ENCODE peak calls at places on chromosomes 1 and 21, in eight cellular contexts. One of them, this sample, is unnamed.

GRCh38 chr1:221729771-221730170 is 12.1 kb downstream of the DUSP10 start:
- DNase-seq in psoas muscle: no peak
- DNase-seq in lower lobe of right lung: no peak
- DNase-seq in heart right ventricle: no peak
- DNase-seq in stomach: no peak
- DNase-seq in pancreas: no peak
- DNase-seq in fibroblast of lung: no peak
- DNase-seq in K562: no peak
- DNase-seq in this sample: no peak

GRCh38 chr1:25676488-25676887 is 59.9 kb downstream of the MAN1C1 start:
- DNase-seq in psoas muscle: no peak
- DNase-seq in lower lobe of right lung: no peak
- DNase-seq in heart right ventricle: no peak
- DNase-seq in stomach: peak; percentile 40
- DNase-seq in pancreas: no peak
- DNase-seq in fibroblast of lung: peak; percentile 58
- DNase-seq in K562: no peak
- DNase-seq in this sample: no peak

GRCh38 chr1:163761898-163762297 is 440.1 kb downstream of the NUF2 start:
- DNase-seq in psoas muscle: no peak
- DNase-seq in lower lobe of right lung: no peak
- DNase-seq in heart right ventricle: no peak
- DNase-seq in stomach: no peak
- DNase-seq in pancreas: no peak
- DNase-seq in fibroblast of lung: no peak
- DNase-seq in K562: no peak
- DNase-seq in this sample: no peak

GRCh38 chr1:178931843-178932551 is 61.1 kb upstream of the ANGPTL1 start:
- DNase-seq in psoas muscle: peak; percentile 75
- DNase-seq in lower lobe of right lung: peak; percentile 62
- DNase-seq in heart right ventricle: peak; percentile 66
- DNase-seq in stomach: no peak
- DNase-seq in pancreas: no peak
- DNase-seq in fibroblast of lung: peak; percentile 22
- DNase-seq in K562: no peak
- DNase-seq in this sample: no peak

GRCh38 chr1:63368131-63368530 is 704 bp downstream of the ALG6 start:
- DNase-seq in psoas muscle: no peak
- DNase-seq in lower lobe of right lung: no peak
- DNase-seq in heart right ventricle: no peak
- DNase-seq in stomach: no peak
- DNase-seq in pancreas: no peak
- DNase-seq in fibroblast of lung: no peak
- DNase-seq in K562: peak; percentile 20
- DNase-seq in this sample: no peak

GRCh38 chr1:54811739-54812655 is 10.9 kb upstream of the TTC22 start:
- DNase-seq in psoas muscle: no peak
- DNase-seq in lower lobe of right lung: peak; percentile 21
- DNase-seq in heart right ventricle: no peak
- DNase-seq in stomach: peak; percentile 23
- DNase-seq in pancreas: no peak
- DNase-seq in fibroblast of lung: no peak
- DNase-seq in K562: no peak
- DNase-seq in this sample: peak; percentile 22

GRCh38 chr21:25457411-25457810 is 149.9 kb downstream of the MRPL39 start:
- DNase-seq in psoas muscle: no peak
- DNase-seq in lower lobe of right lung: no peak
- DNase-seq in heart right ventricle: no peak
- DNase-seq in stomach: no peak
- DNase-seq in pancreas: no peak
- DNase-seq in fibroblast of lung: peak; percentile 81
- DNase-seq in K562: no peak
- DNase-seq in this sample: no peak

GRCh38 chr1:94325379-94326302 is 88.3 kb upstream of the ARHGAP29 start:
- DNase-seq in psoas muscle: no peak
- DNase-seq in lower lobe of right lung: no peak
- DNase-seq in heart right ventricle: peak; percentile 59
- DNase-seq in stomach: no peak
- DNase-seq in pancreas: no peak
- DNase-seq in fibroblast of lung: peak; percentile 100
- DNase-seq in K562: no peak
- DNase-seq in this sample: no peak

GRCh38 chr1:19344372-19344810 is 32.3 kb downstream of the SLC66A1 start:
- DNase-seq in psoas muscle: peak; percentile 70
- DNase-seq in lower lobe of right lung: peak; percentile 67
- DNase-seq in heart right ventricle: peak; percentile 54
- DNase-seq in stomach: peak; percentile 70
- DNase-seq in pancreas: no peak
- DNase-seq in fibroblast of lung: peak; percentile 21
- DNase-seq in K562: peak; percentile 67
- DNase-seq in this sample: no peak

GRCh38 chr1:1422465-1423244 is 1.6 kb upstream of the ANKRD65 start:
- DNase-seq in psoas muscle: no peak
- DNase-seq in lower lobe of right lung: no peak
- DNase-seq in heart right ventricle: peak; percentile 17
- DNase-seq in stomach: no peak
- DNase-seq in pancreas: peak; percentile 12
- DNase-seq in fibroblast of lung: peak; percentile 70
- DNase-seq in K562: peak; percentile 78
- DNase-seq in this sample: no peak

GRCh38 chr1:34101151-34101550 is 63.9 kb downstream of the CSMD2 start:
- DNase-seq in psoas muscle: no peak
- DNase-seq in lower lobe of right lung: no peak
- DNase-seq in heart right ventricle: no peak
- DNase-seq in stomach: no peak
- DNase-seq in pancreas: no peak
- DNase-seq in fibroblast of lung: peak; percentile 91
- DNase-seq in K562: no peak
- DNase-seq in this sample: no peak

GRCh38 chr1:32540589-32540988 is 1.4 kb downstream of the ZBTB8A start:
- DNase-seq in psoas muscle: no peak
- DNase-seq in lower lobe of right lung: no peak
- DNase-seq in heart right ventricle: no peak
- DNase-seq in stomach: no peak
- DNase-seq in pancreas: no peak
- DNase-seq in fibroblast of lung: no peak
- DNase-seq in K562: peak; percentile 27
- DNase-seq in this sample: no peak

GRCh38 chr1:11628767-11629166 is 25.5 kb downstream of the FBXO2 start:
- DNase-seq in psoas muscle: no peak
- DNase-seq in lower lobe of right lung: no peak
- DNase-seq in heart right ventricle: no peak
- DNase-seq in stomach: no peak
- DNase-seq in pancreas: no peak
- DNase-seq in fibroblast of lung: no peak
- DNase-seq in K562: no peak
- DNase-seq in this sample: no peak

GRCh38 chr1:8517579-8518489 is 199.9 kb downstream of the SLC45A1 start:
- DNase-seq in psoas muscle: no peak
- DNase-seq in lower lobe of right lung: no peak
- DNase-seq in heart right ventricle: no peak
- DNase-seq in stomach: no peak
- DNase-seq in pancreas: no peak
- DNase-seq in fibroblast of lung: peak; percentile 16
- DNase-seq in K562: peak; percentile 61
- DNase-seq in this sample: no peak

GRCh38 chr1:202888204-202888506 is 794 bp downstream of the RABIF start:
- DNase-seq in psoas muscle: no peak
- DNase-seq in lower lobe of right lung: no peak
- DNase-seq in heart right ventricle: no peak
- DNase-seq in stomach: no peak
- DNase-seq in pancreas: no peak
- DNase-seq in fibroblast of lung: peak; percentile 61
- DNase-seq in K562: no peak
- DNase-seq in this sample: no peak

GRCh38 chr1:9728451-9729295 is 77.1 kb downstream of the PIK3CD start:
- DNase-seq in psoas muscle: no peak
- DNase-seq in lower lobe of right lung: no peak
- DNase-seq in heart right ventricle: no peak
- DNase-seq in stomach: no peak
- DNase-seq in pancreas: no peak
- DNase-seq in fibroblast of lung: no peak
- DNase-seq in K562: no peak
- DNase-seq in this sample: no peak

GRCh38 chr1:207309775-207310273 is 11.7 kb upstream of the CD55 start:
- DNase-seq in psoas muscle: peak; percentile 24
- DNase-seq in lower lobe of right lung: no peak
- DNase-seq in heart right ventricle: no peak
- DNase-seq in stomach: no peak
- DNase-seq in pancreas: peak; percentile 31
- DNase-seq in fibroblast of lung: peak; percentile 90
- DNase-seq in K562: peak; percentile 76
- DNase-seq in this sample: no peak

GRCh38 chr1:209576798-209577197 is 6.7 kb upstream of the CAMK1G start:
- DNase-seq in psoas muscle: peak; percentile 80
- DNase-seq in lower lobe of right lung: peak; percentile 78
- DNase-seq in heart right ventricle: peak; percentile 84
- DNase-seq in stomach: peak; percentile 83
- DNase-seq in pancreas: peak; percentile 74
- DNase-seq in fibroblast of lung: peak; percentile 34
- DNase-seq in K562: peak; percentile 76
- DNase-seq in this sample: peak; percentile 76

GRCh38 chr1:115430717-115431116 is 92.7 kb upstream of the NGF start:
- DNase-seq in psoas muscle: peak; percentile 15
- DNase-seq in lower lobe of right lung: no peak
- DNase-seq in heart right ventricle: no peak
- DNase-seq in stomach: no peak
- DNase-seq in pancreas: no peak
- DNase-seq in fibroblast of lung: peak; percentile 94
- DNase-seq in K562: peak; percentile 21
- DNase-seq in this sample: no peak

DNA sequence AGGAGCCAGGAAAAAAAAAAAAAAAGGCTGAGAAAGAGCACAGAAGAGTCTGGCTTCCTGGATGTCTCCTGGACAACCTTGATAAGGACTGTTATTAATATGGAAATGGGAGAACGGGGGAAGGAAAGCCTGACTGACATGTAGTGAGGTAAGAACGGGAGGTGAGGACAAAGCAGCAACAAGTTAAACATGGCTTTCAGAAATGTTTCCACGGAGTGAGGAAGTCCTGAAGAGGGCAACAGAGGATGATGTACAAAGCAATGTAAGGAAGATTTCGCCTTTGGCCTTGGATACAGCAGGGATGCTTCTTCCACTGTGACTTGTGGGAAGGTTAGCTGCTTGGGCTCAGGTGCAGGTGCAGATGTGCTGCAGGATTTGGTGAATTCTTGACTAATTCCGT is 11.9 kb upstream of the NIBAN1 start:
- DNase-seq in psoas muscle: no peak
- DNase-seq in lower lobe of right lung: no peak
- DNase-seq in heart right ventricle: no peak
- DNase-seq in stomach: no peak
- DNase-seq in pancreas: no peak
- DNase-seq in fibroblast of lung: peak; percentile 32
- DNase-seq in K562: peak; percentile 38
- DNase-seq in this sample: no peak
- TF ChIP-seq CTCF in psoas muscle: no peak
- TF ChIP-seq CTCF in lower lobe of right lung: no peak
- TF ChIP-seq CTCF in heart right ventricle: peak; percentile 28
- TF ChIP-seq CTCF in stomach: no peak
- TF ChIP-seq CTCF in pancreas: no peak
- TF ChIP-seq CTCF in fibroblast of lung: peak; percentile 61
- TF ChIP-seq CTCF in K562: peak; percentile 40
- TF ChIP-seq CTCF in this sample: no peak

DNA sequence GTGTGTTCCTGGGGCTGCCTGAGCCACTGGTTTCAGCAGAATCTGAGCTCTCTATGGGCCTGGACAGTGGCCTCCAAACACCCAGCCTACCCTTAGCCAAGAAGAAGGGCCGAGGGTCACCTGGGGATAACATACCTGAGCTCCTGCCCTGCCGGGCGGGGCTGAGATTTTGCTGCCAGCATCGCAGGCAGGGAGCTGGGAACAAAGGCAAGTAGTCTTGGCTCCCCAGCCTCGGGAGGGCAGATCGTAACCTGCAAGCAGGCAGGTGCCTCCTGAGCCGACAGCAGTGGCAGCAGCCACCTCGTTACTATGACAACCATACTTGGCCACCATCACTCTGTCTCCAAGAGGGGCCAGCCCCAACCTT is 54.7 kb downstream of the TOMM20 start:
- DNase-seq in psoas muscle: no peak
- DNase-seq in lower lobe of right lung: peak; percentile 78
- DNase-seq in heart right ventricle: no peak
- DNase-seq in stomach: peak; percentile 87
- DNase-seq in pancreas: peak; percentile 79
- DNase-seq in fibroblast of lung: no peak
- DNase-seq in K562: no peak
- DNase-seq in this sample: peak; percentile 62
- H3K4me1 ChIP-seq in psoas muscle: peaks cover 67% of the 10 kb centered on the region
- H3K4me1 ChIP-seq in lower lobe of right lung: peaks cover 83% of the 10 kb centered on the region
- H3K4me1 ChIP-seq in heart right ventricle: peaks cover 81% of the 10 kb centered on the region
- H3K4me1 ChIP-seq in stomach: peaks cover 46% of the 10 kb centered on the region
- H3K4me1 ChIP-seq in pancreas: peaks cover 61% of the 10 kb centered on the region
- H3K4me1 ChIP-seq in fibroblast of lung: peaks cover 47% of the 10 kb centered on the region
- H3K4me1 ChIP-seq in K562: peaks cover 21% of the 10 kb centered on the region
- H3K4me1 ChIP-seq in this sample: peaks cover 30% of the 10 kb centered on the region

GRCh38 chr1:151510020-151510405 is 1.2 kb upstream of the CGN start:
- DNase-seq in psoas muscle: no peak
- DNase-seq in lower lobe of right lung: no peak
- DNase-seq in heart right ventricle: no peak
- DNase-seq in stomach: no peak
- DNase-seq in pancreas: no peak
- DNase-seq in fibroblast of lung: no peak
- DNase-seq in K562: no peak
- DNase-seq in this sample: no peak
- H3K4me3 ChIP-seq in psoas muscle: no peak overlapping the region
- H3K4me3 ChIP-seq in lower lobe of right lung: no peak overlapping the region
- H3K4me3 ChIP-seq in heart right ventricle: no peak overlapping the region
- H3K4me3 ChIP-seq in stomach: no peak overlapping the region
- H3K4me3 ChIP-seq in pancreas: no peak overlapping the region
- H3K4me3 ChIP-seq in fibroblast of lung: no peak overlapping the region
- H3K4me3 ChIP-seq in K562: no peak overlapping the region
- H3K4me3 ChIP-seq in this sample: no peak overlapping the region

GRCh38 chr1:236457775-236458174 is 63.7 kb downstream of the EDARADD start:
- DNase-seq in psoas muscle: no peak
- DNase-seq in lower lobe of right lung: no peak
- DNase-seq in heart right ventricle: no peak
- DNase-seq in stomach: no peak
- DNase-seq in pancreas: no peak
- DNase-seq in fibroblast of lung: no peak
- DNase-seq in K562: no peak
- DNase-seq in this sample: no peak

GRCh38 chr1:236455242-236455641 is 61.2 kb downstream of the EDARADD start:
- DNase-seq in psoas muscle: no peak
- DNase-seq in lower lobe of right lung: no peak
- DNase-seq in heart right ventricle: no peak
- DNase-seq in stomach: no peak
- DNase-seq in pancreas: no peak
- DNase-seq in fibroblast of lung: no peak
- DNase-seq in K562: no peak
- DNase-seq in this sample: no peak

DNA sequence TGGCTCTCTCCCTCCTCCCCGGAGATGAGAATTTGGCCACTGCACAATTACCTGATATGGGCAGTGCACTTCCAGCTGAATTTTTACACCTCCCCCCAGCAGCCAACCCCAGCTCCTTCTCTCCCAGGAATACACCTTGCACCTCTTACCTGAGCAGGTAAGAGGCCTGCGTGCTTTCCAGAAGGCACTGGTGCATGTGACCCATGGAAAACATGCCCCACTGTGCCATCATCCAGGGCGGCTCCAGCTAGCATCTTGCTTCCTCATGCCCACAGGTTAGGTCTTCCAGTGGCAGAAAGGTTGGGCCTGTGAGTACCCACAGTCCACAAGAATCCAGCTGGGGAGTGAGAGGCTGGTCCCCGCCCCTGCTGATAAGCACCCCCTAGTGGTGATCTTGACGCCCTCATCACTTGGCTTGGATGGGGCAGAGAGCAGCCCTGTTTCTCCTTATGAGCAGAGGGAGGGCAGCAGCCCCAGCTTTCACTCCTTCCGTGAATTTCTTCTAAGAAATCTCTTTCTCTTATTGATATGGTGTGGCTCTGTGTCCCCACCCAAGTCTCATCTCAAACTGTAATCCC is 57.8 kb downstream of the EDARADD start:
- DNase-seq in psoas muscle: no peak
- DNase-seq in lower lobe of right lung: no peak
- DNase-seq in heart right ventricle: no peak
- DNase-seq in stomach: peak; percentile 37
- DNase-seq in pancreas: no peak
- DNase-seq in fibroblast of lung: no peak
- DNase-seq in K562: peak; percentile 76
- DNase-seq in this sample: no peak
- TF ChIP-seq CTCF in psoas muscle: peak; percentile 7
- TF ChIP-seq CTCF in lower lobe of right lung: peak; percentile 52
- TF ChIP-seq CTCF in heart right ventricle: peak; percentile 35
- TF ChIP-seq CTCF in stomach: peak; percentile 30
- TF ChIP-seq CTCF in pancreas: peak; percentile 41
- TF ChIP-seq CTCF in fibroblast of lung: peak; percentile 25
- TF ChIP-seq CTCF in K562: peak; percentile 84
- TF ChIP-seq CTCF in this sample: peak; percentile 18